ENCODE peak calls at places on chromosome 15, in seven cellular contexts. W is H9, H is colonic mucosa, X is omental fat pad, U is cardiac muscle cell, S is tibial artery, E is pancreas. V is an unnamed sample.
A peak's percentile ranks its signal among the peaks of the same experiment; 100 is the strongest.

GRCh38 chr15:31203999-31204398 is 102.5 kb upstream of the TRPM1 start:
- DNase-seq in W (no peak), H (no peak), X (no peak), U (no peak), S (no peak), E (no peak), V (no peak)

GRCh38 chr15:62592920-62593319 is 427.8 kb upstream of the C2CD4B start:
- DNase-seq in W (no peak), H (no peak), X (no peak), U (no peak), S (no peak), E (no peak), V (no peak)

GRCh38 chr15:100803158-100803440 is 76.5 kb upstream of the ALDH1A3 start:
- DNase-seq in W (no peak), H (no peak), X (no peak), U (no peak), S (no peak), E (no peak), V (no peak)

GRCh38 chr15:87570186-87570585 is 686.4 kb downstream of the NTRK3 start:
- DNase-seq in W (no peak), H (no peak), X (no peak), U (peak; percentile 22), S (no peak), E (no peak), V (no peak)

GRCh38 chr15:48927181-48927580 is 36.5 kb downstream of the SHC4 start:
- DNase-seq in W (no peak), H (no peak), X (no peak), U (no peak), S (no peak), E (no peak), V (no peak)

GRCh38 chr15:55221090-55222011 is 24.6 kb upstream of the RSL24D1 start:
- DNase-seq in W (no peak), H (no peak), X (no peak), U (peak; percentile 98), S (no peak), E (no peak), V (no peak)

GRCh38 chr15:50906954-50907865 is 1.3 kb upstream of the AP4E1 start:
- DNase-seq in W (no peak), H (peak; percentile 56), X (no peak), U (no peak), S (no peak), E (no peak), V (no peak)

GRCh38 chr15:28260722-28261121 is 61.3 kb downstream of the HERC2 start:
- DNase-seq in W (peak; percentile 45), H (no peak), X (no peak), U (no peak), S (no peak), E (no peak), V (peak; percentile 45)

GRCh38 chr15:69160976-69161877 is 792 bp downstream of the GLCE start:
- DNase-seq in W (peak; percentile 45), H (peak; percentile 70), X (no peak), U (peak; percentile 44), S (peak; percentile 70), E (peak; percentile 68), V (peak; percentile 37)

GRCh38 chr15:40844543-40844981 is 714 bp downstream of the SPINT1 start:
- DNase-seq in W (no peak), H (no peak), X (no peak), U (no peak), S (no peak), E (peak; percentile 83), V (no peak)

GRCh38 chr15:51814616-51815015 is 14.8 kb upstream of the TMOD3 start:
- DNase-seq in W (no peak), H (no peak), X (no peak), U (peak; percentile 16), S (no peak), E (no peak), V (no peak)

GRCh38 chr15:33968224-33968623 is at the start of gene CHRM5:
- DNase-seq in W (no peak), H (no peak), X (no peak), U (no peak), S (no peak), E (no peak), V (no peak)

GRCh38 chr15:80798911-80799310 is 19.7 kb downstream of the CEMIP start:
- DNase-seq in W (no peak), H (no peak), X (no peak), U (no peak), S (no peak), E (no peak), V (no peak)

GRCh38 chr15:31276596-31277298 is 49.9 kb upstream of the KLF13 start:
- DNase-seq in W (no peak), H (no peak), X (peak; percentile 13), U (no peak), S (peak; percentile 37), E (no peak), V (no peak)

GRCh38 chr15:99704444-99704838 is 28.8 kb downstream of the LYSMD4 start:
- DNase-seq in W (no peak), H (peak; percentile 46), X (no peak), U (peak; percentile 91), S (no peak), E (no peak), V (peak; percentile 78)

GRCh38 chr15:66661432-66662096 is 40.5 kb upstream of the SMAD6 start:
- DNase-seq in W (no peak), H (no peak), X (no peak), U (peak; percentile 54), S (peak; percentile 73), E (no peak), V (peak; percentile 66)

GRCh38 chr15:100229181-100230163 is 112.3 kb downstream of the ADAMTS17 start:
- DNase-seq in W (no peak), H (no peak), X (no peak), U (peak; percentile 76), S (no peak), E (peak; percentile 14), V (no peak)

GRCh38 chr15:90557651-90558084 is 27.9 kb downstream of the CRTC3 start:
- DNase-seq in W (no peak), H (peak; percentile 46), X (no peak), U (peak; percentile 93), S (peak; percentile 97), E (peak; percentile 67), V (peak; percentile 92)

DNA sequence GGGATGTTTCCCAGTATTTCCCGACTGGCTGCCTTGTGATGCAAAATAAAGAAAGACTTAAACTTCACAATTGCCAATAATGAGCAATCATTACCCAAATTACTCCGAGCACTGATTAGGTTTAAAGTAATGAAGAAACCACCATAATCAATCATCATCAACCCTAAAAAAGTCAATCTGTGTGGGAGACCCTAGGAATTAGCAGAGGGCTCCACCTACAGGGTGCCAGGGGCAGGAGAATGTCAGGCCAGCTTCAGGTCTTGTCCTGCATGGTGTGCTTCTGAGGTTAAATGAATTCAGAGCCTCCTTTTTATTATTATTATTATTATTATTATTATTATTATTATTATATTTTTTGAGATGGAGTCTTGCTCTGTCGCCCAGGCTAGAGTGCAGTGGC is 478.0 kb upstream of the ARRDC4 start:
- DNase-seq in W (peak; percentile 40), H (no peak), X (no peak), U (no peak), S (no peak), E (no peak), V (no peak)
- TF ChIP-seq CTCF in W (peak; percentile 76), H (no peak), X (no peak), U (no peak), S (no peak), E (no peak), V (peak; percentile 51)

GRCh38 chr15:57865294-57865693 is 158.8 kb downstream of the POLR2M start:
- DNase-seq in W (peak; percentile 39), H (no peak), X (no peak), U (peak; percentile 8), S (no peak), E (no peak), V (no peak)
- TF ChIP-seq CTCF in W (peak; percentile 73), H (no peak), X (no peak), U (peak; percentile 58), S (peak; percentile 23), E (peak; percentile 35), V (peak; percentile 45)

GRCh38 chr15:22868928-22869327 is 30.5 kb downstream of the NIPA2 start:
- DNase-seq in W (no peak), H (no peak), X (no peak), U (no peak), S (no peak), E (no peak), V (no peak)

GRCh38 chr15:22869856-22870255 is 31.4 kb downstream of the NIPA2 start:
- DNase-seq in W (no peak), H (no peak), X (no peak), U (no peak), S (no peak), E (no peak), V (no peak)

GRCh38 chr15:22868495-22868894 is 30.0 kb downstream of the NIPA2 start:
- DNase-seq in W (no peak), H (no peak), X (no peak), U (no peak), S (no peak), E (no peak), V (no peak)

GRCh38 chr15:22866066-22866465 is 27.6 kb downstream of the NIPA2 start:
- DNase-seq in W (no peak), H (no peak), X (no peak), U (peak; percentile 65), S (no peak), E (no peak), V (no peak)

GRCh38 chr15:22867886-22868285 is 29.4 kb downstream of the NIPA2 start:
- DNase-seq in W (no peak), H (no peak), X (no peak), U (no peak), S (no peak), E (no peak), V (no peak)
- TF ChIP-seq CTCF in W (no peak), H (no peak), X (no peak), U (no peak), S (no peak), E (no peak), V (no peak)

GRCh38 chr15:79034284-79034683 is 56.3 kb downstream of the RASGRF1 start:
- DNase-seq in W (no peak), H (no peak), X (no peak), U (no peak), S (no peak), E (no peak), V (no peak)

GRCh38 chr15:79032656-79033055 is 57.9 kb downstream of the RASGRF1 start:
- DNase-seq in W (no peak), H (no peak), X (no peak), U (no peak), S (no peak), E (no peak), V (no peak)

GRCh38 chr15:79036323-79036722 is 54.3 kb downstream of the RASGRF1 start:
- DNase-seq in W (no peak), H (no peak), X (no peak), U (no peak), S (no peak), E (no peak), V (no peak)

GRCh38 chr15:79035814-79036213 is 54.8 kb downstream of the RASGRF1 start:
- DNase-seq in W (peak; percentile 41), H (no peak), X (no peak), U (no peak), S (no peak), E (no peak), V (no peak)

DNA sequence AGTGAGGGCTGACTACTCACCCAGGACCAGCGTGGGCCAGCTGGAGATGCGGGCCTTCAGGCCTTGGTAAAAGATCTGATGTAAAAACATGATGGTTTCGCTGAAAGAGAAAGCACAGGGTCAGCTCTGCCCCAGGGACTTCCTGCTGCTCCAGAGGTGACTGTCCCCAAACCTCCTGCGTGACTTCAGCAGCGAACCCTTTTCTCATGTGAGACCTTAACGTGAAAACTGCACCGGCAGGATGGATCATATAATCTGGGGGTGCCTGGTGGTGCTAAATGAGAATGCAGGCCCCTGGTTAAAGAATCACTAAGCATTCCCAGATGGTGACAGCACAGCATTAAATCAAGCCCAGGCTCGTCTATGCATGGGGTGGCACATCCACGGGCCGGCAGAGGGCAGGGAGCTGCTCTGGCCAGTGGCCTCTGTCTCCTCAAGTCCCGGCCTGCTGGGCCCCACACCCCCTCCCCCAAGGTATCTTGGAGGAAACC is 55.4 kb downstream of the RASGRF1 start:
- DNase-seq in W (peak; percentile 64), H (no peak), X (no peak), U (no peak), S (no peak), E (no peak), V (no peak)
- TF ChIP-seq CTCF in W (peak; percentile 50), H (no peak), X (no peak), U (no peak), S (no peak), E (no peak), V (no peak)

V was measured in heart right ventricle.